ENCODE peak calls at places on chromosomes 16 and 17, in ten cellular contexts. M is heart left ventricle, Q is ovary, Z is lower leg skin, B is pancreas, D is fibroblast of lung, S is body of pancreas, G is K562, R is BE2C, O is bronchial epithelial cell. V is an unnamed sample.
A peak's percentile ranks its signal among the peaks of the same experiment; 100 is the strongest.

GRCh38 chr17:83196088-83196765 is 116.8 kb downstream of the METRNL start:
- DNase-seq in M (peak; percentile 35), Q (peak; percentile 23), S (peak; percentile 8), D (peak; percentile 67), B (no peak), Z (no peak), G (no peak), O (no peak), R (peak; percentile 3), V (peak; percentile 72)

GRCh38 chr17:36049643-36050042 is 14.4 kb upstream of the CCL18 start:
- DNase-seq in Q (no peak), B (no peak), Z (no peak), O (no peak), D (no peak), S (no peak), R (no peak), G (no peak), M (no peak), V (no peak)

GRCh38 chr17:63500548-63501390 is 22.4 kb upstream of the KCNH6 start:
- DNase-seq in R (no peak), M (no peak), Z (no peak), S (no peak), G (no peak), D (no peak), Q (no peak), B (no peak), O (no peak), V (no peak)

GRCh38 chr17:72476134-72476533 is 355.3 kb downstream of the SOX9 start:
- DNase-seq in R (no peak), G (no peak), D (no peak), Q (no peak), M (no peak), B (no peak), O (no peak), S (peak; percentile 42), Z (no peak), V (no peak)

GRCh38 chr17:75173526-75173925 is 9.2 kb downstream of the SUMO2 start:
- DNase-seq in B (no peak), S (no peak), M (no peak), D (no peak), R (no peak), G (no peak), Q (no peak), Z (no peak), O (no peak), V (no peak)

GRCh38 chr17:354651-355556 is 2.3 kb upstream of the RPH3AL start:
- DNase-seq in O (peak; percentile 21), Q (no peak), R (no peak), S (peak; percentile 89), M (no peak), Z (no peak), G (no peak), B (peak; percentile 32), D (no peak), V (no peak)

GRCh38 chr16:3478242-3478925 is 16.9 kb downstream of the C16orf90 start:
- DNase-seq in M (no peak), Z (no peak), Q (no peak), B (no peak), R (no peak), O (no peak), G (no peak), S (no peak), D (no peak), V (no peak)

GRCh38 chr17:41695954-41696720 is 7.5 kb downstream of the EIF1 start:
- DNase-seq in S (peak; percentile 70), Z (no peak), M (peak; percentile 67), D (peak; percentile 87), G (peak; percentile 93), B (peak; percentile 71), O (peak; percentile 67), R (peak; percentile 85), Q (peak; percentile 84), V (peak; percentile 85)

GRCh38 chr16:69927056-69927757 is 23.9 kb upstream of the CLEC18A start:
- DNase-seq in O (no peak), B (no peak), S (peak; percentile 69), D (peak; percentile 74), M (peak; percentile 68), Z (no peak), R (no peak), Q (peak; percentile 89), G (no peak), V (no peak)

GRCh38 chr17:42740699-42741098 is 4.1 kb downstream of the EZH1 start:
- DNase-seq in S (no peak), D (no peak), M (no peak), Q (no peak), O (no peak), Z (no peak), R (no peak), G (no peak), B (no peak), V (no peak)

GRCh38 chr17:42744806-42745617 is at the start of gene EZH1:
- DNase-seq in M (peak; percentile 92), Z (peak; percentile 97), S (peak; percentile 93), G (peak; percentile 96), R (peak; percentile 96), O (peak; percentile 77), B (peak; percentile 94), Q (peak; percentile 93), D (peak; percentile 88), V (peak; percentile 93)

GRCh38 chr17:42748202-42748905 is 3.5 kb upstream of the EZH1 start:
- DNase-seq in S (no peak), M (no peak), O (no peak), G (no peak), R (no peak), Z (no peak), D (no peak), B (no peak), Q (peak; percentile 66), V (no peak)

GRCh38 chr17:42743595-42744282 is 1.1 kb downstream of the EZH1 start:
- DNase-seq in O (no peak), M (no peak), G (peak; percentile 88), R (no peak), Z (no peak), D (no peak), S (no peak), Q (no peak), B (no peak), V (no peak)

DNA sequence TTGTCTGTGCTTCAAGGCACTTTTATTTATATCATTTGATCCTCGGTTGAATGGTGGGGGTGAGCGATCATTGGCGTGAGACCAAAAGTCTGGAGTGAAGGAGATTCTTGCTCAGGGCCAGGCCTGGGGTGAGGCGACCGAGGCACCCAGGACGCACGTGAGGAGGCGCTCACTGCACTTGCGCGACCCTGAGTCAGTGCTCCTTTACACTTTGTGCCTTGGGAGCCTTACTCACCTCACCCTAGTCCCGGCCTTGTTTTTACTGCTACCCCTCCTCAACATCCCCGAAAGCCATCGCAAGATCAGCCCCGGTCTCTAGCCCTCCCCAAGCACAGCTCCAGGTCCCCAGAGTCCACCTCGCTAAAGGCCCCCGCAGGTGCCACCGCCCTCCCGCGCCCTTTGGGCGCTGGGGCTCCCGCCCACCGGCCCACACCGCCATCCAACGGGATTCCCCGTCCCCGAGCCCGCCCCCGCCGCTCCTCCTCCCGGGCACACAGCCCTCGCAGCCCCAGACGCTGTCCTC is 496 bp downstream of the EZH1 start:
- DNase-seq in Q (peak; percentile 59), M (peak; percentile 84), B (peak; percentile 84), G (peak; percentile 85), S (peak; percentile 81), R (peak; percentile 85), O (peak; percentile 47), D (peak; percentile 42), Z (peak; percentile 95), V (peak; percentile 81)
- TF ChIP-seq CTCF in Q (no peak), M (peak; percentile 10), B (no peak), G (no peak), S (no peak), R (no peak), O (peak; percentile 5), D (no peak), Z (no peak), V (no peak)

DNA sequence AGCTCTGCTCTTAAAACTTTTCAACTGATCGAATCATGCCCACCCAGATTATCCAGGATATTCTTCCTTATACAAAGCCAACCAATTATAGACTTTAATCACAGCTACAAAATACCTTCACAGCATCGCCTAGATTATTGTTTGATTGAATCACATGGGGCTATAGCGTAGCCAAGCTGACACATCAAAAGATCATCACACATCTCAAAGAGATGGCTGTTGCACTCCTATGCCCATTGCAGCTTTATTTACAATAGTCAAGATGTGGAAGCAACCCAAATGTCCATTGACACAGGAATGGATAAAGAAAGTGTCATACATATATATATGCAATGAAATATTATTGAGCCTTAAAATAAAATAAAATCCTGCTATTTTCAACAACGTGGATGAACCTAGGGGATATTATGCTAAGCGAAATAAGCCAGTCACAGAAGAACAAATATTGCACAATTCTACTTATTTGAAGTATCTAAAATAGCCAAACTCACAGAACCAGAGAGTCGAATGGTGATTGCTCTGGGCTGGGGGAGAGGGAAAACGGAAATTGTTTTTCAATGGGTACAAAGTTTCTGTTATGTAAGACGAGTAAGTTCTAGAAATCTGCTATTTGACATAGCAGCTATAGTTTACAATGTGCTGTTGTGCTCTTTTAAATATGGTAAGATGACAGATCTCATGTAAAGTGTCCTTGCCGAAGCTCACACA is 60.9 kb upstream of the ERCC4 start:
- DNase-seq in O (no peak), Q (no peak), R (no peak), S (no peak), B (no peak), D (no peak), M (no peak), G (no peak), Z (no peak), V (no peak)
- H3K4me3 ChIP-seq in O (no peak overlapping the region), Q (no peak overlapping the region), R (no peak overlapping the region), S (no peak overlapping the region), B (no peak overlapping the region), D (no peak overlapping the region), M (no peak overlapping the region), G (no peak overlapping the region), Z (no peak overlapping the region), V (no peak overlapping the region)

GRCh38 chr17:39923836-39924690 is 3.3 kb downstream of the ORMDL3 start:
- DNase-seq in O (no peak), G (no peak), D (no peak), R (peak; percentile 36), B (no peak), Z (no peak), M (no peak), Q (no peak), S (no peak), V (no peak)
- TF ChIP-seq CTCF in O (no peak), G (no peak), D (no peak), R (peak; percentile 27), B (no peak), Z (no peak), M (peak; percentile 14), Q (no peak), S (no peak), V (no peak)

DNA sequence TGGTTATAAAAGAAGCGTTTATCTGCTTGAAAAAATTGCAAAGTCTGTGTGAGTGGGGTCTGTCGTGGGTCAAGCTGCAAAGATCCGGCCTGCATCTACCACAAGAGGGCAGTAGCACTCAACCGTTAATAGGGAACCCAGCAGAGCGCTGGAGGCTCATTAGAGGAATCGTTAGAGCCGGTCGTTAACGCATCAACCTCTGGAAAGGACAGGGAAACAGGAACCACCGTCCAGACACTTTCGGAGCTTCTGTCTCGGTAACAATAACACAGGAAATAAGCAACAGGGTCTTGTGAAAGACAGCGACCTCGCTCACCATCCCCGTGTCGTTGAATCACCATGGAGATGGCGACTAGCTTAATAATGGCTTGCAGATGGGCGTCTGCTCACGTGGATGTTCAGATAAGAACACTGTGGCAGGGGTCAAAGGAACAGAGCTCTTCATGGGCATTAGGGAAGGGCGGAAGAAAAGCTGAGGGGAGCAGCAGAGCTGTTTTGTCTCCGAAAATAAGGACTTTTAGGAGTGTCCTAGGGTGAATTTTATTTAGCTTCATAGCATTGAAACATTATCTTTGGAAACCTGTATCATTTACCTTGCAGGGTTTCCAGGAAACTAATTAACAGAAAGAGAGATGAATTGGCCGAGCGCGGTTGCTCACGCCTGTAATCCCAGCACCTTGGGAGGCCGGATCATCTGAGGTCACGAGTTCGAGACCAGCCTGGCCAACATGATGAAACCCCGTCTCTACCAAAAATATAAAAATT is 11.9 kb upstream of the NSRP1 start:
- DNase-seq in S (peak; percentile 78), R (peak; percentile 76), Q (peak; percentile 77), G (peak; percentile 93), B (peak; percentile 66), D (peak; percentile 83), O (peak; percentile 67), M (peak; percentile 75), Z (peak; percentile 93), V (peak; percentile 100)
- H3K4me3 ChIP-seq in S (no peak overlapping the region), R (peak overlapping the region; percentile 49), Q (peak overlapping the region; percentile 24), G (peak overlapping the region; percentile 38), B (peak overlapping the region; percentile 12), D (peak overlapping the region; percentile 61), O (peak overlapping the region; percentile 16), M (no peak overlapping the region), Z (no peak overlapping the region), V (peak overlapping the region; percentile 25)

V was measured in NB4.